ENCODE peak calls at places on chromosomes 13 and 19, in ten cellular contexts. One of them, this sample, is unnamed.

GRCh38 chr19:34350161-34350561 is 14.8 kb upstream of the GPI start:
- DNase-seq in left lung: no peak
- DNase-seq in tibial nerve: no peak
- DNase-seq in dorsolateral prefrontal cortex: no peak
- DNase-seq in kidney: no peak
- DNase-seq in astrocyte: no peak
- DNase-seq in WERI-Rb-1: no peak
- DNase-seq in CD4-positive, alpha-beta T cell: peak
- DNase-seq in heart left ventricle: no peak
- DNase-seq in cardiac muscle cell: no peak
- DNase-seq in this sample: no peak

GRCh38 chr19:37355901-37356300 is 15.0 kb upstream of the ZNF527 start:
- DNase-seq in left lung: no peak
- DNase-seq in tibial nerve: no peak
- DNase-seq in dorsolateral prefrontal cortex: no peak
- DNase-seq in kidney: no peak
- DNase-seq in astrocyte: no peak
- DNase-seq in WERI-Rb-1: no peak
- DNase-seq in CD4-positive, alpha-beta T cell: no peak
- DNase-seq in heart left ventricle: no peak
- DNase-seq in cardiac muscle cell: no peak
- DNase-seq in this sample: no peak

GRCh38 chr13:73204916-73205315 is 146.1 kb downstream of the KLF5 start:
- DNase-seq in left lung: no peak
- DNase-seq in tibial nerve: no peak
- DNase-seq in dorsolateral prefrontal cortex: no peak
- DNase-seq in kidney: no peak
- DNase-seq in astrocyte: no peak
- DNase-seq in WERI-Rb-1: no peak
- DNase-seq in CD4-positive, alpha-beta T cell: no peak
- DNase-seq in heart left ventricle: no peak
- DNase-seq in cardiac muscle cell: no peak
- DNase-seq in this sample: no peak

GRCh38 chr19:9161427-9161826 is 17.4 kb upstream of the OR7D2 start:
- DNase-seq in left lung: no peak
- DNase-seq in tibial nerve: no peak
- DNase-seq in dorsolateral prefrontal cortex: no peak
- DNase-seq in kidney: no peak
- DNase-seq in astrocyte: no peak
- DNase-seq in WERI-Rb-1: no peak
- DNase-seq in CD4-positive, alpha-beta T cell: no peak
- DNase-seq in heart left ventricle: no peak
- DNase-seq in cardiac muscle cell: no peak
- DNase-seq in this sample: no peak

GRCh38 chr13:64488731-64489130 is 2741.4 kb downstream of the PCDH9 start:
- DNase-seq in left lung: no peak
- DNase-seq in tibial nerve: no peak
- DNase-seq in dorsolateral prefrontal cortex: no peak
- DNase-seq in kidney: no peak
- DNase-seq in astrocyte: peak
- DNase-seq in WERI-Rb-1: no peak
- DNase-seq in CD4-positive, alpha-beta T cell: no peak
- DNase-seq in heart left ventricle: no peak
- DNase-seq in cardiac muscle cell: no peak
- DNase-seq in this sample: no peak

GRCh38 chr13:29449726-29450125 is 145.8 kb downstream of the SLC7A1 start:
- DNase-seq in left lung: no peak
- DNase-seq in tibial nerve: no peak
- DNase-seq in dorsolateral prefrontal cortex: no peak
- DNase-seq in kidney: no peak
- DNase-seq in astrocyte: no peak
- DNase-seq in WERI-Rb-1: no peak
- DNase-seq in CD4-positive, alpha-beta T cell: no peak
- DNase-seq in heart left ventricle: no peak
- DNase-seq in cardiac muscle cell: no peak
- DNase-seq in this sample: no peak

GRCh38 chr19:46350029-46350757 is 3.3 kb downstream of the PPP5C start:
- DNase-seq in left lung: no peak
- DNase-seq in tibial nerve: no peak
- DNase-seq in dorsolateral prefrontal cortex: no peak
- DNase-seq in kidney: no peak
- DNase-seq in astrocyte: no peak
- DNase-seq in WERI-Rb-1: no peak
- DNase-seq in CD4-positive, alpha-beta T cell: no peak
- DNase-seq in heart left ventricle: peak
- DNase-seq in cardiac muscle cell: no peak
- DNase-seq in this sample: peak

GRCh38 chr19:23286477-23286876 is 36.3 kb upstream of the ZNF724 start:
- DNase-seq in left lung: no peak
- DNase-seq in tibial nerve: no peak
- DNase-seq in dorsolateral prefrontal cortex: no peak
- DNase-seq in kidney: no peak
- DNase-seq in astrocyte: no peak
- DNase-seq in WERI-Rb-1: peak
- DNase-seq in CD4-positive, alpha-beta T cell: no peak
- DNase-seq in heart left ventricle: no peak
- DNase-seq in cardiac muscle cell: no peak
- DNase-seq in this sample: no peak

GRCh38 chr19:798415-799075 is 1.3 kb downstream of the PTBP1 start:
- DNase-seq in left lung: no peak
- DNase-seq in tibial nerve: no peak
- DNase-seq in dorsolateral prefrontal cortex: no peak
- DNase-seq in kidney: peak
- DNase-seq in astrocyte: no peak
- DNase-seq in WERI-Rb-1: no peak
- DNase-seq in CD4-positive, alpha-beta T cell: no peak
- DNase-seq in heart left ventricle: no peak
- DNase-seq in cardiac muscle cell: no peak
- DNase-seq in this sample: no peak

GRCh38 chr13:97275775-97276501 is 53.8 kb downstream of the MBNL2 start:
- DNase-seq in left lung: no peak
- DNase-seq in tibial nerve: no peak
- DNase-seq in dorsolateral prefrontal cortex: no peak
- DNase-seq in kidney: no peak
- DNase-seq in astrocyte: no peak
- DNase-seq in WERI-Rb-1: no peak
- DNase-seq in CD4-positive, alpha-beta T cell: no peak
- DNase-seq in heart left ventricle: no peak
- DNase-seq in cardiac muscle cell: no peak
- DNase-seq in this sample: no peak

GRCh38 chr19:8046569-8047165 is 5.9 kb upstream of the CCL25 start:
- DNase-seq in left lung: no peak
- DNase-seq in tibial nerve: no peak
- DNase-seq in dorsolateral prefrontal cortex: no peak
- DNase-seq in kidney: no peak
- DNase-seq in astrocyte: no peak
- DNase-seq in WERI-Rb-1: no peak
- DNase-seq in CD4-positive, alpha-beta T cell: no peak
- DNase-seq in heart left ventricle: no peak
- DNase-seq in cardiac muscle cell: no peak
- DNase-seq in this sample: no peak

GRCh38 chr13:48112896-48113525 is 18.1 kb upstream of the MED4 start:
- DNase-seq in left lung: no peak
- DNase-seq in tibial nerve: no peak
- DNase-seq in dorsolateral prefrontal cortex: no peak
- DNase-seq in kidney: no peak
- DNase-seq in astrocyte: no peak
- DNase-seq in WERI-Rb-1: no peak
- DNase-seq in CD4-positive, alpha-beta T cell: no peak
- DNase-seq in heart left ventricle: no peak
- DNase-seq in cardiac muscle cell: no peak
- DNase-seq in this sample: no peak

GRCh38 chr19:18495204-18495911 is 26.5 kb downstream of the ELL start:
- DNase-seq in left lung: no peak
- DNase-seq in tibial nerve: no peak
- DNase-seq in dorsolateral prefrontal cortex: no peak
- DNase-seq in kidney: no peak
- DNase-seq in astrocyte: no peak
- DNase-seq in WERI-Rb-1: no peak
- DNase-seq in CD4-positive, alpha-beta T cell: no peak
- DNase-seq in heart left ventricle: no peak
- DNase-seq in cardiac muscle cell: no peak
- DNase-seq in this sample: no peak

GRCh38 chr19:18493440-18494266 is 28.2 kb downstream of the ELL start:
- DNase-seq in left lung: no peak
- DNase-seq in tibial nerve: no peak
- DNase-seq in dorsolateral prefrontal cortex: no peak
- DNase-seq in kidney: no peak
- DNase-seq in astrocyte: no peak
- DNase-seq in WERI-Rb-1: no peak
- DNase-seq in CD4-positive, alpha-beta T cell: no peak
- DNase-seq in heart left ventricle: peak
- DNase-seq in cardiac muscle cell: no peak
- DNase-seq in this sample: no peak

GRCh38 chr19:18494267-18494607 is 27.6 kb downstream of the ELL start:
- DNase-seq in left lung: no peak
- DNase-seq in tibial nerve: no peak
- DNase-seq in dorsolateral prefrontal cortex: no peak
- DNase-seq in kidney: no peak
- DNase-seq in astrocyte: peak
- DNase-seq in WERI-Rb-1: no peak
- DNase-seq in CD4-positive, alpha-beta T cell: no peak
- DNase-seq in heart left ventricle: no peak
- DNase-seq in cardiac muscle cell: peak
- DNase-seq in this sample: no peak

GRCh38 chr19:18496980-18497256 is 25.0 kb downstream of the ELL start:
- DNase-seq in left lung: no peak
- DNase-seq in tibial nerve: no peak
- DNase-seq in dorsolateral prefrontal cortex: no peak
- DNase-seq in kidney: no peak
- DNase-seq in astrocyte: no peak
- DNase-seq in WERI-Rb-1: no peak
- DNase-seq in CD4-positive, alpha-beta T cell: no peak
- DNase-seq in heart left ventricle: no peak
- DNase-seq in cardiac muscle cell: no peak
- DNase-seq in this sample: peak

DNA sequence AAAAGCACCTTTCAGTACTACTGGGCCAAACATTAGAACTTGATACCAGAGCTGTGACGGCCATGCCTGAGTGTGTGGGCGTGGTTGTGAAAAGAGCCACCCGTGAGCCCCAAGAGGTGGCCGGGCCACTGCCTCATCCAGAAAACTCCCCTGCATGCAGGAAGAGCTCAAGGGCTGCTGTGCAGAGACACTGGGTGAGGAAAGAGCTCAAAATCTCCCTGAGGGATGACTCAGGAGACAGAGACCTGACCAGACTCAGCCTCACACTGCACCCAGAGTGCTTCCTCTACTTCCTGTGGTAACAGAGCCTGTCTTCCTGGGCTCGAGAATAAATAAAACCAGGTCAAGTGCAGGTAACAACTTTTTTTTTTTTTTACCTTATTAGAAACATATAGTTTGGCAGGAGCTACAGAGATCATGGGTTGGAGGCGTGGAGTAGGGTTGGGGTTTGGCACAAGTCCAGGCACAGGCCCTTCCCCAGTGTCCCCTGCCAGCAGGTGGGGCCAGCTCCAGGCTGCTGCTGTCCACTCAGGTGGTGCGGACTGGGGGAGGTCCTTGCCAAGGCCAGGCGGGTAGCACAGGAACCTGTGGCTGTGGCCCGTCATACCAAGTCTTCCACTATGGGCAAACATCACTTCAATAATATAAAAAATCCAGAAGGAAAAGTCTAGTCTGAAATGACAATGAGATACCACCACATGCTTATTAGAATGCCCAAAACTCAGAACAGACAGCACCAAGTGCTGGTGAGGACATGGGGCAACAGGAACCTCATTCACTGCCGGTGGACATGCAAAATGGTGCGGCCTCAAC is 25.5 kb downstream of the ELL start:
- DNase-seq in left lung: peak
- DNase-seq in tibial nerve: no peak
- DNase-seq in dorsolateral prefrontal cortex: no peak
- DNase-seq in kidney: peak
- DNase-seq in astrocyte: peak
- DNase-seq in WERI-Rb-1: no peak
- DNase-seq in CD4-positive, alpha-beta T cell: peak
- DNase-seq in heart left ventricle: no peak
- DNase-seq in cardiac muscle cell: peak
- DNase-seq in this sample: peak
- TF ChIP-seq CTCF in left lung: no peak
- TF ChIP-seq CTCF in tibial nerve: no peak
- TF ChIP-seq CTCF in dorsolateral prefrontal cortex: no peak
- TF ChIP-seq CTCF in kidney: no peak
- TF ChIP-seq CTCF in astrocyte: no peak
- TF ChIP-seq CTCF in WERI-Rb-1: no peak
- TF ChIP-seq CTCF in CD4-positive, alpha-beta T cell: no peak
- TF ChIP-seq CTCF in heart left ventricle: no peak
- TF ChIP-seq CTCF in cardiac muscle cell: no peak
- TF ChIP-seq CTCF in this sample: no peak

GRCh38 chr13:95176611-95177259 is 124.5 kb downstream of the ABCC4 start:
- DNase-seq in left lung: no peak
- DNase-seq in tibial nerve: no peak
- DNase-seq in dorsolateral prefrontal cortex: no peak
- DNase-seq in kidney: no peak
- DNase-seq in astrocyte: peak
- DNase-seq in WERI-Rb-1: no peak
- DNase-seq in CD4-positive, alpha-beta T cell: peak
- DNase-seq in heart left ventricle: no peak
- DNase-seq in cardiac muscle cell: peak
- DNase-seq in this sample: no peak
- H3K27ac ChIP-seq in left lung: no peak
- H3K27ac ChIP-seq in tibial nerve: no peak
- H3K27ac ChIP-seq in dorsolateral prefrontal cortex: no peak
- H3K27ac ChIP-seq in kidney: no peak
- H3K27ac ChIP-seq in astrocyte: no peak
- H3K27ac ChIP-seq in WERI-Rb-1: no peak
- H3K27ac ChIP-seq in CD4-positive, alpha-beta T cell: peak
- H3K27ac ChIP-seq in heart left ventricle: no peak
- H3K27ac ChIP-seq in cardiac muscle cell: no peak
- H3K27ac ChIP-seq in this sample: no peak

DNA sequence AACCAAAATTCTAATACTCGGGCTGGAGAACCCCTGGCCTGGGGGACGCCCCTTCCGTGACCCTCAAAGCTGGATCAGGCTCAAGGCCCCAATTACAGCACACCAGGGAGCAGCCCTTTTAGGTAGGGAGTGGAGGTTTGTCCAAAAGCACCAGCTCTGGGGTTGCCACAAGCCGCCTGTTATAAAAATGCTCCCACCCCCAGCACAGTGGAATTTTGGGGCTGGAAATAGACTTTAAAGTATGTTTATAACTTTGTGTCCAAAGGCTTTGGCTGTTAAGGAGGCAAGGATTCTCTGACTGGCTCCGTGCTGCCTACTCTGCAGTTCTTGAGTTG is 564 bp upstream of the GMIP start:
- DNase-seq in left lung: no peak
- DNase-seq in tibial nerve: no peak
- DNase-seq in dorsolateral prefrontal cortex: no peak
- DNase-seq in kidney: no peak
- DNase-seq in astrocyte: no peak
- DNase-seq in WERI-Rb-1: no peak
- DNase-seq in CD4-positive, alpha-beta T cell: no peak
- DNase-seq in heart left ventricle: no peak
- DNase-seq in cardiac muscle cell: no peak
- DNase-seq in this sample: no peak
- TF ChIP-seq CTCF in left lung: peak
- TF ChIP-seq CTCF in tibial nerve: no peak
- TF ChIP-seq CTCF in dorsolateral prefrontal cortex: no peak
- TF ChIP-seq CTCF in kidney: no peak
- TF ChIP-seq CTCF in astrocyte: no peak
- TF ChIP-seq CTCF in WERI-Rb-1: no peak
- TF ChIP-seq CTCF in CD4-positive, alpha-beta T cell: peak
- TF ChIP-seq CTCF in heart left ventricle: peak
- TF ChIP-seq CTCF in cardiac muscle cell: no peak
- TF ChIP-seq CTCF in this sample: peak

GRCh38 chr19:30011051-30011578 is 69.1 kb downstream of the URI1 start:
- DNase-seq in left lung: no peak
- DNase-seq in tibial nerve: no peak
- DNase-seq in dorsolateral prefrontal cortex: no peak
- DNase-seq in kidney: no peak
- DNase-seq in astrocyte: no peak
- DNase-seq in WERI-Rb-1: no peak
- DNase-seq in CD4-positive, alpha-beta T cell: no peak
- DNase-seq in heart left ventricle: no peak
- DNase-seq in cardiac muscle cell: no peak
- DNase-seq in this sample: no peak
- H3K27ac ChIP-seq in left lung: no peak
- H3K27ac ChIP-seq in tibial nerve: no peak
- H3K27ac ChIP-seq in dorsolateral prefrontal cortex: no peak
- H3K27ac ChIP-seq in kidney: no peak
- H3K27ac ChIP-seq in astrocyte: no peak
- H3K27ac ChIP-seq in WERI-Rb-1: no peak
- H3K27ac ChIP-seq in CD4-positive, alpha-beta T cell: no peak
- H3K27ac ChIP-seq in heart left ventricle: no peak
- H3K27ac ChIP-seq in cardiac muscle cell: no peak
- H3K27ac ChIP-seq in this sample: no peak

This sample was measured in RWPE1.